ENCODE peak calls at places on chromosomes 7 and 10, in five cellular contexts. One of them, this sample, is unnamed.
A peak's percentile ranks its signal among the peaks of the same experiment; 100 is the strongest.

GRCh38 chr7:4479367-4480039 is 202.6 kb upstream of the FOXK1 start:
- DNase-seq in neural progenitor cell: peak; percentile 78
- DNase-seq in MM.1S: peak; percentile 50
- DNase-seq in OCI-LY7: peak; percentile 51
- DNase-seq in HCT116: peak; percentile 73
- DNase-seq in this sample: peak; percentile 76

GRCh38 chr7:87564290-87564963 is 36.3 kb downstream of the ABCB1 start:
- DNase-seq in HCT116: peak; percentile 38
- DNase-seq in neural progenitor cell: peak; percentile 60
- DNase-seq in OCI-LY7: peak; percentile 37
- DNase-seq in MM.1S: peak; percentile 44
- DNase-seq in this sample: peak; percentile 57

GRCh38 chr10:34172936-34173533 is 642.1 kb downstream of the PARD3 start:
- DNase-seq in HCT116: no peak
- DNase-seq in OCI-LY7: no peak
- DNase-seq in neural progenitor cell: no peak
- DNase-seq in MM.1S: no peak
- DNase-seq in this sample: no peak

GRCh38 chr10:91798736-91799579 is 732 bp downstream of the TNKS2 start:
- DNase-seq in MM.1S: peak; percentile 61
- DNase-seq in neural progenitor cell: peak; percentile 16
- DNase-seq in HCT116: peak; percentile 36
- DNase-seq in OCI-LY7: peak; percentile 70
- DNase-seq in this sample: peak; percentile 16

GRCh38 chr7:91320679-91321078 is 56.4 kb downstream of the FZD1 start:
- DNase-seq in OCI-LY7: no peak
- DNase-seq in MM.1S: no peak
- DNase-seq in neural progenitor cell: no peak
- DNase-seq in HCT116: no peak
- DNase-seq in this sample: no peak

GRCh38 chr10:63738410-63738809 is 217.2 kb downstream of the REEP3 start:
- DNase-seq in HCT116: peak; percentile 27
- DNase-seq in MM.1S: no peak
- DNase-seq in OCI-LY7: no peak
- DNase-seq in neural progenitor cell: no peak
- DNase-seq in this sample: peak; percentile 80

GRCh38 chr7:75663302-75663907 is 75.3 kb downstream of the HIP1 start:
- DNase-seq in neural progenitor cell: no peak
- DNase-seq in HCT116: no peak
- DNase-seq in OCI-LY7: no peak
- DNase-seq in MM.1S: no peak
- DNase-seq in this sample: no peak

GRCh38 chr7:91288208-91288824 is 24.1 kb downstream of the FZD1 start:
- DNase-seq in OCI-LY7: peak; percentile 35
- DNase-seq in neural progenitor cell: peak; percentile 70
- DNase-seq in MM.1S: peak; percentile 13
- DNase-seq in HCT116: peak; percentile 27
- DNase-seq in this sample: peak; percentile 68

GRCh38 chr7:151244156-151244870 is 4.2 kb downstream of the SMARCD3 start:
- DNase-seq in HCT116: no peak
- DNase-seq in MM.1S: peak; percentile 61
- DNase-seq in neural progenitor cell: peak; percentile 76
- DNase-seq in OCI-LY7: peak; percentile 66
- DNase-seq in this sample: peak; percentile 77

GRCh38 chr7:25569765-25570164 is 341.5 kb upstream of the NPVF start:
- DNase-seq in OCI-LY7: no peak
- DNase-seq in neural progenitor cell: no peak
- DNase-seq in HCT116: no peak
- DNase-seq in MM.1S: no peak
- DNase-seq in this sample: no peak

GRCh38 chr7:25567430-25567829 is 339.1 kb upstream of the NPVF start:
- DNase-seq in MM.1S: no peak
- DNase-seq in OCI-LY7: no peak
- DNase-seq in neural progenitor cell: no peak
- DNase-seq in HCT116: no peak
- DNase-seq in this sample: no peak

GRCh38 chr7:25564980-25565379 is 336.7 kb upstream of the NPVF start:
- DNase-seq in OCI-LY7: no peak
- DNase-seq in MM.1S: no peak
- DNase-seq in HCT116: no peak
- DNase-seq in neural progenitor cell: no peak
- DNase-seq in this sample: no peak

GRCh38 chr7:25565949-25566348 is 337.7 kb upstream of the NPVF start:
- DNase-seq in MM.1S: peak; percentile 51
- DNase-seq in OCI-LY7: peak; percentile 69
- DNase-seq in neural progenitor cell: peak; percentile 70
- DNase-seq in HCT116: peak; percentile 44
- DNase-seq in this sample: peak; percentile 70
- H3K27ac ChIP-seq in MM.1S: no peak overlapping the region
- H3K27ac ChIP-seq in OCI-LY7: no peak overlapping the region
- H3K27ac ChIP-seq in neural progenitor cell: no peak overlapping the region
- H3K27ac ChIP-seq in HCT116: no peak overlapping the region
- H3K27ac ChIP-seq in this sample: no peak overlapping the region

GRCh38 chr10:74118794-74119193 is 31.8 kb downstream of the AP3M1 start:
- DNase-seq in HCT116: peak; percentile 18
- DNase-seq in MM.1S: no peak
- DNase-seq in OCI-LY7: no peak
- DNase-seq in neural progenitor cell: no peak
- DNase-seq in this sample: no peak
- H4K20me1 ChIP-seq in HCT116: no peaks in the 10 kb centered on the region
- H4K20me1 ChIP-seq in MM.1S: no peaks in the 10 kb centered on the region
- H4K20me1 ChIP-seq in OCI-LY7: no peaks in the 10 kb centered on the region
- H4K20me1 ChIP-seq in neural progenitor cell: peaks cover 5% of the 10 kb centered on the region
- H4K20me1 ChIP-seq in this sample: no peaks in the 10 kb centered on the region

GRCh38 chr7:23117841-23118240 is 12.3 kb downstream of the KLHL7 start:
- DNase-seq in HCT116: no peak
- DNase-seq in MM.1S: no peak
- DNase-seq in neural progenitor cell: peak; percentile 18
- DNase-seq in OCI-LY7: no peak
- DNase-seq in this sample: no peak
- TF ChIP-seq EZH2phosphoT487 in HCT116: no peak
- TF ChIP-seq EZH2phosphoT487 in MM.1S: no peak
- TF ChIP-seq EZH2phosphoT487 in neural progenitor cell: no peak
- TF ChIP-seq EZH2phosphoT487 in OCI-LY7: no peak
- TF ChIP-seq EZH2phosphoT487 in this sample: no peak

DNA sequence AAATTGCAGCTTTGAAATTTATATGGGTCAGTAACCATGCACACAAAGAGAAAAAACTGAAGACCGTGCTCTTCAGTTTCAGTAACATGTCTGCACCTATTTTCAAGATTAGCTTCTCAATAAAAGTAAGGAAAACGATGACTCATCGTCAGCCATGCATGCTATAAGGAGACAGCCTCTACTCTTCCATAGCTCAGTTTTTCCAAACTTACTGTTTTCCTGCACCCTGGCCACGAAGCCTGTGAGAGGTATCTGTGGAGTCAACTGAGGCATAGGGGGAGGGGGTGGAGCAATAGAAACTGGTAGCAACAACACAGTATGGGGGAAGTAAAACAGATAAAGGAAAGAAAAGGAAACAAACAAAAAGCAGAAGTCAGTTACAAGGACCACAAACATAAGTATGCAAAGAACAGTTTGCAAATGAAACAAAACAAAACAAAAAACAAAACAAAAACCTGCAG is 58.0 kb downstream of the PDSS1 start:
- DNase-seq in OCI-LY7: peak; percentile 49
- DNase-seq in HCT116: peak; percentile 16
- DNase-seq in MM.1S: peak; percentile 43
- DNase-seq in neural progenitor cell: peak; percentile 7
- DNase-seq in this sample: peak; percentile 23
- H3K27ac ChIP-seq in OCI-LY7: peak overlapping the region; percentile 45
- H3K27ac ChIP-seq in HCT116: no peak overlapping the region
- H3K27ac ChIP-seq in MM.1S: peak overlapping the region; percentile 43
- H3K27ac ChIP-seq in neural progenitor cell: peak overlapping the region; percentile 60
- H3K27ac ChIP-seq in this sample: no peak overlapping the region

GRCh38 chr7:134834689-134835462 is 55.4 kb downstream of the CALD1 start:
- DNase-seq in OCI-LY7: no peak
- DNase-seq in neural progenitor cell: no peak
- DNase-seq in HCT116: no peak
- DNase-seq in MM.1S: no peak
- DNase-seq in this sample: no peak

GRCh38 chr7:134836447-134836846 is 57.0 kb downstream of the CALD1 start:
- DNase-seq in OCI-LY7: no peak
- DNase-seq in MM.1S: peak; percentile 42
- DNase-seq in neural progenitor cell: no peak
- DNase-seq in HCT116: no peak
- DNase-seq in this sample: no peak

GRCh38 chr7:134831862-134832261 is 52.4 kb downstream of the CALD1 start:
- DNase-seq in OCI-LY7: no peak
- DNase-seq in neural progenitor cell: no peak
- DNase-seq in MM.1S: no peak
- DNase-seq in HCT116: no peak
- DNase-seq in this sample: no peak

GRCh38 chr7:134832367-134832766 is 52.9 kb downstream of the CALD1 start:
- DNase-seq in MM.1S: no peak
- DNase-seq in HCT116: no peak
- DNase-seq in neural progenitor cell: no peak
- DNase-seq in OCI-LY7: no peak
- DNase-seq in this sample: no peak

GRCh38 chr7:134835463-134835823 is 56.0 kb downstream of the CALD1 start:
- DNase-seq in neural progenitor cell: no peak
- DNase-seq in HCT116: no peak
- DNase-seq in OCI-LY7: no peak
- DNase-seq in MM.1S: no peak
- DNase-seq in this sample: no peak
- H4K20me1 ChIP-seq in neural progenitor cell: no peaks in the 10 kb centered on the region
- H4K20me1 ChIP-seq in HCT116: no peaks in the 10 kb centered on the region
- H4K20me1 ChIP-seq in OCI-LY7: no peaks in the 10 kb centered on the region
- H4K20me1 ChIP-seq in MM.1S: no peaks in the 10 kb centered on the region
- H4K20me1 ChIP-seq in this sample: peaks cover 6% of the 10 kb centered on the region

DNA sequence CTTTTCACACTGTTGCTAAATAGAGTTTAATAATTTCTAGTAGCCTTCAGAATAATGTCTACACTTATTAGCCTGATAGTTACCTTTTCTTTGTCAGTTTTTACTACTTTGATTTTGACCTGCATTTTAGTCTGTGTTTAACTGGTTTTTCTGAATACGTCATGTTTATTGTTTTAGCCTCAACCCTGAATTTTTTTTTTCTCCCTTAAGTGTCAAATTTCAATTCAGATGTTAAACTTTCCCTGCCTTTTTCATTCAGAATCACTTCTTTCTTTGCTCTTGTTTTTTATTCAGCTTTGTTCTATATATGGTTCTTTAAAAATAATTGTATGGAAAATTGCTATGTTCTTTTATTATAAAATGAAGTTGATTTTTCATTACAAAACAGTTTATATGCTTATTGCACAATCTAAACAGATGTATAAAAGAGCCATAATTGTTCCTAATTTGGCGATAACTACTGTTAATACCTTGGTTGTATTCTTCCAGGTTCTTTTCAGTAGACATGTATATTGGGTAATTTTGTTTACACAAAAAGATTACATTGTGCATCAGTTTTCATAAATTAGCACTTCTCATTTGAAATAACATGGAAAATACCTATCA is 159.7 kb downstream of the ADK start:
- DNase-seq in neural progenitor cell: no peak
- DNase-seq in HCT116: no peak
- DNase-seq in MM.1S: no peak
- DNase-seq in OCI-LY7: no peak
- DNase-seq in this sample: no peak
- TF ChIP-seq EZH2phosphoT487 in neural progenitor cell: no peak
- TF ChIP-seq EZH2phosphoT487 in HCT116: no peak
- TF ChIP-seq EZH2phosphoT487 in MM.1S: no peak
- TF ChIP-seq EZH2phosphoT487 in OCI-LY7: no peak
- TF ChIP-seq EZH2phosphoT487 in this sample: no peak

GRCh38 chr7:106774768-106775551 is 90.1 kb upstream of the PIK3CG start:
- DNase-seq in MM.1S: no peak
- DNase-seq in HCT116: peak; percentile 84
- DNase-seq in neural progenitor cell: no peak
- DNase-seq in OCI-LY7: no peak
- DNase-seq in this sample: no peak
- H3K27ac ChIP-seq in MM.1S: no peak overlapping the region
- H3K27ac ChIP-seq in HCT116: peak overlapping the region; percentile 87
- H3K27ac ChIP-seq in neural progenitor cell: no peak overlapping the region
- H3K27ac ChIP-seq in OCI-LY7: no peak overlapping the region
- H3K27ac ChIP-seq in this sample: peak overlapping the region; percentile 3